ENCODE peak calls at places on chromosomes 11 and 22, in five cellular contexts. V is transverse colon, J is thoracic aorta, T is heart left ventricle, Y is B cell. H is an unnamed sample.
A peak's percentile ranks its signal among the peaks of the same experiment; 100 is the strongest.

GRCh38 chr11:78460468-78460867 is 42.8 kb upstream of the GAB2 start:
- DNase-seq in V (no peak), J (no peak), T (no peak), Y (no peak), H (no peak)

GRCh38 chr22:43697894-43698293 is 114.2 kb downstream of the EFCAB6 start:
- DNase-seq in V (no peak), J (no peak), T (no peak), Y (no peak), H (no peak)

GRCh38 chr22:49272546-49273125 is 555.0 kb downstream of the BRD1 start:
- DNase-seq in V (no peak), J (no peak), T (no peak), Y (no peak), H (no peak)

GRCh38 chr11:34570584-34570983 is 50.3 kb upstream of the EHF start:
- DNase-seq in V (no peak), J (no peak), T (no peak), Y (no peak), H (no peak)

GRCh38 chr11:82750643-82751139 is 17.0 kb upstream of the FAM181B start:
- DNase-seq in V (no peak), J (no peak), T (no peak), Y (no peak), H (no peak)

GRCh38 chr11:2273771-2274170 is 3.4 kb upstream of the ASCL2 start:
- DNase-seq in V (no peak), J (no peak), T (no peak), Y (no peak), H (no peak)

GRCh38 chr11:86632499-86633269 is 39.7 kb downstream of the ME3 start:
- DNase-seq in V (no peak), J (peak; percentile 24), T (no peak), Y (no peak), H (no peak)

GRCh38 chr11:114166389-114166788 is 106.9 kb downstream of the ZBTB16 start:
- DNase-seq in V (no peak), J (no peak), T (no peak), Y (no peak), H (no peak)

GRCh38 chr11:118868659-118869058 is 15.0 kb upstream of the CXCR5 start:
- DNase-seq in V (no peak), J (no peak), T (no peak), Y (no peak), H (no peak)

GRCh38 chr11:70853103-70853830 is 399.1 kb downstream of the SHANK2 start:
- DNase-seq in V (no peak), J (no peak), T (no peak), Y (no peak), H (no peak)

GRCh38 chr11:1060885-1061616 is 13.6 kb upstream of the MUC2 start:
- DNase-seq in V (peak; percentile 92), J (no peak), T (no peak), Y (no peak), H (no peak)

GRCh38 chr11:8766043-8766992 is 83.7 kb downstream of the RPL27A start:
- DNase-seq in V (no peak), J (no peak), T (no peak), Y (no peak), H (no peak)
- TF ChIP-seq CTCF in V (no peak), J (no peak), T (no peak), Y (no peak), H (no peak)

GRCh38 chr11:60763692-60764369 is 7.2 kb downstream of the MS4A15 start:
- DNase-seq in V (no peak), J (no peak), T (no peak), Y (no peak), H (no peak)

GRCh38 chr11:60761436-60762190 is 4.9 kb downstream of the MS4A15 start:
- DNase-seq in V (no peak), J (no peak), T (no peak), Y (no peak), H (no peak)

GRCh38 chr11:60765355-60765754 is 8.7 kb downstream of the MS4A15 start:
- DNase-seq in V (no peak), J (no peak), T (no peak), Y (no peak), H (no peak)

GRCh38 chr11:60764879-60765278 is 8.2 kb downstream of the MS4A15 start:
- DNase-seq in V (no peak), J (no peak), T (no peak), Y (no peak), H (no peak)

DNA sequence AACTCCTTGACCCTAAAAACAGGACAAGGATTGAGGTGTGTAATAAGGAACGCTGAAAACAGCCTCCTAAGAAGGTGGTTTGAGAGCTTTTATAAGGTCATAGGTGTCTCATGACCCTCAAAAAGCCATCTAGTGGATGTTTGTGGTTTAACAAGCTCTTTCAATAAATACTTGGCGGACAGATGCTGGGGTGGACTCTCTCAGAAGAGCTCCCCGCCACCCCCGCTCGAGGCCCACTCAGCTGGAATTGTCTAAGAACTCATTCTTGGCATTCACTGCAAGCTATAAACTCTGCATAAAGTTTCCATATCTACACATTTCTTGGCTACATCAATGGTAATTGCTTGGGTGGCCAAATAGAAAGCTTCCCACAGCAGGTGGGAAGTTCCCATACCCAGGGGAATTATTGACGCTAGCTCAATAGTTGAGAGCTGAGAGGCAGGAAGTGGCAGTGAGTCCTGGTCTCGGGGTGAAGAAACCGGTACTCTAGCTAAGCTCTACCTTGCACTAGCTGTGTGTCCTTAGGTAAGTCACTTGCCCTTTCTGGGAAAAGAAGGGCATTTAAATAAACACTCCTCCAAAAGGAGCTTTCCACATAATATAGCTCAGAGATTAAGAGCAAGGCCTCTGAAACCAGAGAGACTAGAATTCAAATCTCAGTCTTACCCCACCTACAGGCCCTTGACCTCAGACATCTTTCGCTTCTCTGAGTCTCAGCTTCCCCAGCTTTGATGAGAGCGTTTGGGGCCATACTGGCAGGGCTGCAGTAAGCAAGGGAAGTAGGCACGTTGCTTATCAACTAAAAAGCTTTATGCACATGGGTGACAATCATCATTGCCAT is 6.4 kb downstream of the MS4A15 start:
- DNase-seq in V (no peak), J (no peak), T (no peak), Y (no peak), H (no peak)
- TF ChIP-seq CTCF in V (peak; percentile 29), J (no peak), T (peak; percentile 14), Y (peak; percentile 66), H (peak; percentile 34)

GRCh38 chr22:37253164-37253660 is 9.1 kb upstream of the RAC2 start:
- DNase-seq in V (no peak), J (no peak), T (no peak), Y (no peak), H (no peak)
- TF ChIP-seq CTCF in V (no peak), J (no peak), T (no peak), Y (no peak), H (no peak)

DNA sequence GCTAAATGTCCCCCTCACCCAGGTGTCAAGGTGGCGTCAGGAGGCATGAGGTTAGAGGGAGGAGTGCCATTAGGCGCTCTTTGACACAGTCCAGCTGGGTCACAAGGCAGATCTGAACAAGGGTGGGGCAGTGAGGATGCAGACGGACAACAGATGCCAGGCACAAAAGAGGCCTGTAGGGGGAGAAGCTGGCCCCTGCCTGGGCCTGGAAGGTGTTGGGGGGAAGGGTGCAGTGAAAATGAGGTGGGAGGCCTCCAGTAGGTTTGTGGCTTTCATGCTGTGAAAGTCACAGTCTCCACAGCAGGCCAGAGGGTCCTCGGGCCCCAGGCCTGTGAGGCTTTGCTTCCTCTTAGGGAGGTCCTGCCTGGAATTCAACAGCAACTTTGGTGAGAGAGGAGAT is 85.0 kb upstream of the PLET1 start:
- DNase-seq in V (no peak), J (no peak), T (no peak), Y (no peak), H (no peak)
- TF ChIP-seq CTCF in V (no peak), J (no peak), T (no peak), Y (no peak), H (no peak)

GRCh38 chr22:31199187-31199586 is 12.9 kb upstream of the LIMK2 start:
- DNase-seq in V (no peak), J (no peak), T (no peak), Y (no peak), H (no peak)
- TF ChIP-seq CTCF in V (no peak), J (no peak), T (no peak), Y (no peak), H (peak; percentile 10)

DNA sequence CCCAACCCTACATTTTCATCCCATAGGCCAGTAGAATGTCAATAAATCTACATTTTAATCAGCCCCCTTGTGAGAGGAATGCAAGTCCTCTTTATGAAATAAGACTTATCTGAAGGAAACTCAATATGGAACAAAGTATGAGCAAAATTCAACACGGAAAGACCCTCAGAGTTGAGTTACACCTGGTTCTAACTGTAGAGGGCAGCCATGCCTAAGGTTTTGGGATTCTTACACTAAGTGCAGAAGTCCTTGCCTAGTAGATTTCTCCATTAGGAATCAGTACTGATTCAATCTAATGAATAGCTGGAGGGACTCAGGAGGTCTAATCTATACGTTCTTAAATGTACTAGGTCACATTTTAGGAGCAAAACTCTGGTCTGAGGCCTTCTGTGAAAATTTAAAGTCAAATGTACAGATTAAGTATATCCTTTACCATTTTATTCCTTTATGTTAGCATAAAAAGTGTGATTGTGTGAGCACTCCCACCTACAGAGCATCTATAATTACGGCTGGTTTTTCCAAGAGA is 904.5 kb downstream of the DLG2 start:
- DNase-seq in V (no peak), J (no peak), T (no peak), Y (no peak), H (no peak)
- TF ChIP-seq CTCF in V (no peak), J (no peak), T (peak; percentile 18), Y (no peak), H (no peak)

GRCh38 chr22:42072606-42073330 is 1.3 kb upstream of the PHETA2 start:
- DNase-seq in V (no peak), J (no peak), T (no peak), Y (no peak), H (no peak)
- TF ChIP-seq CTCF in V (no peak), J (no peak), T (no peak), Y (no peak), H (no peak)

GRCh38 chr11:43504316-43504950 is 145.7 kb downstream of the TTC17 start:
- DNase-seq in V (no peak), J (no peak), T (no peak), Y (no peak), H (no peak)

GRCh38 chr11:43505171-43505570 is 146.5 kb downstream of the TTC17 start:
- DNase-seq in V (no peak), J (no peak), T (no peak), Y (no peak), H (no peak)

GRCh38 chr11:43507171-43507570 is 148.5 kb downstream of the TTC17 start:
- DNase-seq in V (no peak), J (no peak), T (no peak), Y (no peak), H (no peak)

GRCh38 chr11:43508511-43508918 is 149.8 kb downstream of the TTC17 start:
- DNase-seq in V (peak; percentile 16), J (no peak), T (no peak), Y (no peak), H (no peak)

GRCh38 chr11:43503417-43503816 is 144.7 kb downstream of the TTC17 start:
- DNase-seq in V (no peak), J (no peak), T (no peak), Y (no peak), H (no peak)
- TF ChIP-seq CTCF in V (no peak), J (no peak), T (no peak), Y (no peak), H (no peak)